ENCODE peak calls at places on chromosomes 7 and 10, in eight cellular contexts. R, P, S, G, B, F, W and N are unnamed samples.

GRCh38 chr10:114548662-114549061 is 109.4 kb downstream of the ABLIM1 start:
- DNase-seq in S (no peak), R (peak), G (no peak), F (no peak), B (peak), W (no peak), P (no peak), N (peak)

GRCh38 chr7:2610898-2611297 is 20.9 kb upstream of the TTYH3 start:
- DNase-seq in R (no peak), P (no peak), G (no peak), W (no peak), S (no peak), B (no peak), F (no peak), N (no peak)

GRCh38 chr7:103075337-103075918 is 488 bp downstream of the ARMC10 start:
- DNase-seq in P (peak), F (peak), S (peak), B (no peak), R (no peak), W (peak), G (peak), N (peak)

GRCh38 chr7:117645456-117646181 is 165.8 kb downstream of the CFTR start:
- DNase-seq in B (no peak), F (no peak), R (peak), P (no peak), G (no peak), S (no peak), W (no peak), N (no peak)

GRCh38 chr7:71733108-71733870 is 601.3 kb downstream of the GALNT17 start:
- DNase-seq in S (peak), F (peak), R (peak), W (peak), G (peak), B (peak), P (peak), N (peak)

GRCh38 chr10:100886544-100886943 is 26.2 kb upstream of the SLF2 start:
- DNase-seq in W (no peak), B (no peak), G (no peak), F (no peak), P (no peak), S (no peak), R (no peak), N (no peak)

GRCh38 chr7:10657201-10657600 is 316.5 kb upstream of the PHF14 start:
- DNase-seq in S (no peak), B (no peak), F (no peak), P (no peak), R (no peak), G (no peak), W (no peak), N (no peak)

GRCh38 chr10:87818505-87819273 is 663 bp upstream of the ATAD1 start:
- DNase-seq in R (no peak), S (peak), G (peak), F (no peak), P (peak), W (peak), B (no peak), N (no peak)

GRCh38 chr7:137978464-137979237 is 23.2 kb downstream of the CREB3L2 start:
- DNase-seq in B (peak), R (peak), G (no peak), S (no peak), F (no peak), W (no peak), P (peak), N (no peak)

GRCh38 chr7:87316097-87316700 is 29.3 kb upstream of the CROT start:
- DNase-seq in B (no peak), W (no peak), G (no peak), S (no peak), P (no peak), F (no peak), R (no peak), N (no peak)

GRCh38 chr7:44173911-44174693 is 15.1 kb downstream of the GCK start:
- DNase-seq in W (no peak), P (no peak), G (no peak), B (no peak), F (no peak), R (no peak), S (no peak), N (no peak)

GRCh38 chr7:96203781-96204180 is 118.1 kb downstream of the SLC25A13 start:
- DNase-seq in W (no peak), B (no peak), G (no peak), F (no peak), R (no peak), S (no peak), P (no peak), N (no peak)

GRCh38 chr7:78296036-78296435 is 497.5 kb downstream of the PHTF2 start:
- DNase-seq in P (no peak), R (peak), G (no peak), F (no peak), S (no peak), W (no peak), B (no peak), N (no peak)

GRCh38 chr10:43208147-43209063 is 58.5 kb downstream of the RASGEF1A start:
- DNase-seq in W (no peak), P (peak), F (no peak), B (no peak), G (no peak), R (no peak), S (no peak), N (no peak)